ENCODE peak calls at places on chromosomes 11 and 22, in seven cellular contexts. E is neural progenitor cell; P is T-helper 9 cell; L is ELF-1; I is GM04504; T is activated CD4-positive, alpha-beta memory T cell treated with anti-CD3 and anti-CD28 coated beads, Interleukin-2, amount 10 ng/mL, durations not matched to agents 7 days and 5 days; R is T1000. U is an unnamed sample.

GRCh38 chr22:49664891-49665290 is 162.8 kb downstream of the BRD1 start:
- DNase-seq in E (no peak), P (no peak), L (no peak), I (no peak), T (no peak), R (no peak), U (no peak)

GRCh38 chr11:14906614-14907392 is 14.8 kb upstream of the CYP2R1 start:
- DNase-seq in E (no peak), P (no peak), L (peak), I (no peak), T (no peak), R (no peak), U (no peak)

GRCh38 chr11:96185220-96185768 is 157.7 kb downstream of the MAML2 start:
- DNase-seq in E (no peak), P (no peak), L (no peak), I (no peak), T (no peak), R (no peak), U (no peak)

GRCh38 chr11:113272927-113273615 is 41.3 kb upstream of the TTC12 start:
- DNase-seq in E (no peak), P (no peak), L (no peak), I (no peak), T (no peak), R (no peak), U (no peak)

GRCh38 chr11:126497581-126498109 is 142.2 kb downstream of the ST3GAL4 start:
- DNase-seq in E (no peak), P (no peak), L (no peak), I (no peak), T (no peak), R (no peak), U (no peak)

GRCh38 chr11:554824-555499 is 5.6 kb downstream of the LMNTD2 start:
- DNase-seq in E (peak), P (peak), L (peak), I (no peak), T (peak), R (peak), U (peak)

GRCh38 chr22:36288571-36289405 is 35.9 kb downstream of the APOL1 start:
- DNase-seq in E (no peak), P (no peak), L (no peak), I (no peak), T (no peak), R (no peak), U (no peak)

GRCh38 chr11:86671386-86672006 is 920 bp downstream of the ME3 start:
- DNase-seq in E (peak), P (no peak), L (peak), I (no peak), T (no peak), R (no peak), U (no peak)

GRCh38 chr11:72144807-72145565 is 9.5 kb downstream of the FOLR3 start:
- DNase-seq in E (no peak), P (no peak), L (no peak), I (peak), T (no peak), R (peak), U (no peak)

GRCh38 chr11:763549-764321 is 13.6 kb downstream of the GATD1 start:
- DNase-seq in E (no peak), P (no peak), L (no peak), I (no peak), T (no peak), R (no peak), U (no peak)

GRCh38 chr11:3006505-3007260 is 14.6 kb upstream of the NAP1L4 start:
- DNase-seq in E (no peak), P (no peak), L (no peak), I (no peak), T (no peak), R (no peak), U (no peak)

GRCh38 chr11:111512296-111513239 is at the start of gene BTG4:
- DNase-seq in E (peak), P (peak), L (peak), I (no peak), T (no peak), R (no peak), U (no peak)

GRCh38 chr22:36334838-36335603 is 52.7 kb downstream of the MYH9 start:
- DNase-seq in E (peak), P (no peak), L (peak), I (peak), T (peak), R (no peak), U (no peak)

GRCh38 chr11:70915158-70915795 is 337.1 kb downstream of the SHANK2 start:
- DNase-seq in E (no peak), P (no peak), L (no peak), I (no peak), T (no peak), R (no peak), U (no peak)

GRCh38 chr22:17638182-17638431 is 450 bp upstream of the BCL2L13 start:
- DNase-seq in E (no peak), P (no peak), L (no peak), I (no peak), T (no peak), R (no peak), U (no peak)

GRCh38 chr11:73478737-73479347 is 102.6 kb downstream of the RELT start:
- DNase-seq in E (peak), P (no peak), L (peak), I (no peak), T (no peak), R (no peak), U (peak)

GRCh38 chr11:35427158-35427557 is 7.8 kb upstream of the SLC1A2 start:
- DNase-seq in E (no peak), P (no peak), L (no peak), I (no peak), T (no peak), R (no peak), U (no peak)

GRCh38 chr11:30522825-30523224 is 63.3 kb downstream of the MPPED2 start:
- DNase-seq in E (no peak), P (no peak), L (no peak), I (no peak), T (no peak), R (no peak), U (no peak)

GRCh38 chr11:126485021-126485781 is 129.7 kb downstream of the ST3GAL4 start:
- DNase-seq in E (no peak), P (no peak), L (no peak), I (peak), T (no peak), R (no peak), U (no peak)

GRCh38 chr22:28429711-28430110 is 249.9 kb downstream of the TTC28 start:
- DNase-seq in E (no peak), P (no peak), L (no peak), I (no peak), T (no peak), R (no peak), U (no peak)

GRCh38 chr11:507727-508515 is 879 bp upstream of the RNH1 start:
- DNase-seq in E (no peak), P (no peak), L (peak), I (no peak), T (no peak), R (no peak), U (no peak)

GRCh38 chr11:43580735-43581369 is 99.7 kb upstream of the HSD17B12 start:
- DNase-seq in E (peak), P (no peak), L (peak), I (no peak), T (no peak), R (no peak), U (no peak)

GRCh38 chr22:17114958-17115235 is 6.3 kb downstream of the TMEM121B start:
- DNase-seq in E (no peak), P (no peak), L (no peak), I (no peak), T (no peak), R (no peak), U (no peak)

GRCh38 chr22:36469094-36469710 is 12.2 kb downstream of the TXN2 start:
- DNase-seq in E (no peak), P (no peak), L (no peak), I (no peak), T (no peak), R (no peak), U (no peak)

GRCh38 chr22:37904572-37905533 is 1.2 kb upstream of the MICALL1 start:
- DNase-seq in E (no peak), P (no peak), L (peak), I (peak), T (no peak), R (peak), U (no peak)

GRCh38 chr11:124301482-124301881 is 12.3 kb downstream of the OR8D1 start:
- DNase-seq in E (no peak), P (no peak), L (no peak), I (no peak), T (no peak), R (no peak), U (no peak)

GRCh38 chr11:65288706-65289536 is 25.7 kb upstream of the CDC42EP2 start:
- DNase-seq in E (no peak), P (no peak), L (no peak), I (no peak), T (no peak), R (no peak), U (peak)

GRCh38 chr11:62054484-62055121 is 69.2 kb upstream of the INCENP start:
- DNase-seq in E (no peak), P (peak), L (no peak), I (no peak), T (peak), R (no peak), U (no peak)

U was measured in DND-41.